ENCODE peak calls at places on chromosomes 6 and 20, in six cellular contexts. A is NCI-H1436; L is central memory CD4-positive, alpha-beta T cell; J is CD8-positive, alpha-beta T cell; D is stromal cell of bone marrow; Y is stimulated activated CD8-positive, alpha-beta memory T cell treated with anti-CD3 and anti-CD28 coated beads, Interleukin-7, amount 100 ng/mL, for 4 hours. N is an unnamed sample.

GRCh38 chr20:57622579-57623381 is 2.6 kb upstream of the ZBP1 start:
- DNase-seq in A (peak), L (peak), J (peak), D (no peak), Y (no peak), N (peak)

GRCh38 chr6:117448011-117448410 is 22.3 kb upstream of the ROS1 start:
- DNase-seq in A (no peak), L (no peak), J (no peak), D (no peak), Y (no peak), N (no peak)

GRCh38 chr6:159077123-159077522 is 32.3 kb upstream of the TAGAP start:
- DNase-seq in A (no peak), L (no peak), J (no peak), D (no peak), Y (peak), N (no peak)

GRCh38 chr20:50285376-50286173 is 94.9 kb downstream of the CEBPB start:
- DNase-seq in A (no peak), L (no peak), J (no peak), D (no peak), Y (no peak), N (peak)

GRCh38 chr6:109059148-109059547 is 35.5 kb downstream of the SESN1 start:
- DNase-seq in A (no peak), L (no peak), J (no peak), D (no peak), Y (no peak), N (no peak)

GRCh38 chr6:169867751-169868191 is 116.3 kb downstream of the ERMARD start:
- DNase-seq in A (no peak), L (no peak), J (peak), D (no peak), Y (no peak), N (no peak)

GRCh38 chr6:692858-693736 is at the start of gene EXOC2:
- DNase-seq in A (peak), L (peak), J (peak), D (peak), Y (peak), N (peak)

GRCh38 chr6:158751842-158752424 is 67.2 kb downstream of the EZR start:
- DNase-seq in A (no peak), L (no peak), J (no peak), D (no peak), Y (no peak), N (no peak)

GRCh38 chr20:13515796-13516533 is 122.8 kb downstream of the TASP1 start:
- DNase-seq in A (no peak), L (no peak), J (no peak), D (no peak), Y (no peak), N (no peak)

GRCh38 chr6:27669278-27669797 is 196.4 kb upstream of the ZNF184 start:
- DNase-seq in A (no peak), L (no peak), J (no peak), D (no peak), Y (no peak), N (no peak)

GRCh38 chr6:34178361-34179105 is 32.6 kb upstream of the GRM4 start:
- DNase-seq in A (no peak), L (no peak), J (no peak), D (no peak), Y (no peak), N (no peak)

N was measured in astrocyte of the cerebellum.